ENCODE peak calls at places on chromosomes 7 and 10, in four cellular contexts. J is K562, V is HepG2, S is GM12878. X is an unnamed sample.

GRCh38 chr10:75191821-75192568 is 18.6 kb upstream of the VDAC2 start:
- DNase-seq in J (peak), V (peak), S (no peak), X (no peak)

GRCh38 chr10:66215005-66215404 is 710.8 kb upstream of the LRRTM3 start:
- DNase-seq in J (no peak), V (peak), S (no peak), X (peak)

GRCh38 chr10:114437456-114438292 is 33.4 kb upstream of the AFAP1L2 start:
- DNase-seq in J (peak), V (peak), S (no peak), X (no peak)

GRCh38 chr10:12784646-12785045 is 216.9 kb downstream of the CCDC3 start:
- DNase-seq in J (no peak), V (no peak), S (no peak), X (no peak)

GRCh38 chr10:44935201-44935960 is 24.2 kb upstream of the RASSF4 start:
- DNase-seq in J (no peak), V (peak), S (no peak), X (no peak)

GRCh38 chr7:945556-946255 is 8.8 kb downstream of the ADAP1 start:
- DNase-seq in J (no peak), V (no peak), S (no peak), X (peak)

GRCh38 chr10:51206471-51206870 is 132.2 kb downstream of the PRKG1 start:
- DNase-seq in J (no peak), V (no peak), S (no peak), X (no peak)

GRCh38 chr7:94908204-94909022 is 1.0 kb downstream of the PPP1R9A start:
- DNase-seq in J (no peak), V (peak), S (no peak), X (peak)

GRCh38 chr7:18166002-18166401 is 138.4 kb upstream of the PRPS1L1 start:
- DNase-seq in J (no peak), V (no peak), S (no peak), X (no peak)

GRCh38 chr7:105131033-105131656 is 117.1 kb downstream of the KMT2E start:
- DNase-seq in J (peak), V (no peak), S (peak), X (no peak)

GRCh38 chr10:22325272-22325947 is 4.5 kb downstream of the BMI1 start:
- DNase-seq in J (peak), V (peak), S (no peak), X (peak)

GRCh38 chr7:85564861-85565630 is 378.2 kb upstream of the SEMA3D start:
- DNase-seq in J (no peak), V (no peak), S (no peak), X (no peak)

GRCh38 chr7:73433924-73434700 is 534 bp downstream of the FZD9 start:
- DNase-seq in J (no peak), V (no peak), S (no peak), X (peak)

GRCh38 chr7:34497153-34497777 is 160.8 kb upstream of the NPSR1 start:
- DNase-seq in J (no peak), V (no peak), S (no peak), X (peak)

GRCh38 chr10:16717617-16718395 is 99.4 kb downstream of the RSU1 start:
- DNase-seq in J (no peak), V (no peak), S (no peak), X (no peak)

GRCh38 chr7:151403764-151404163 is 6.1 kb downstream of the WDR86 start:
- DNase-seq in J (no peak), V (no peak), S (no peak), X (no peak)

GRCh38 chr10:118291122-118291521 is 51.0 kb downstream of the FAM204A start:
- DNase-seq in J (no peak), V (no peak), S (no peak), X (no peak)

GRCh38 chr10:3708830-3709229 is 76.2 kb downstream of the KLF6 start:
- DNase-seq in J (no peak), V (no peak), S (no peak), X (no peak)

GRCh38 chr10:31419394-31420063 is 100.5 kb downstream of the ZEB1 start:
- DNase-seq in J (no peak), V (no peak), S (no peak), X (no peak)

GRCh38 chr10:96560970-96561887 is 25.6 kb downstream of the TM9SF3 start:
- DNase-seq in J (no peak), V (no peak), S (no peak), X (no peak)

GRCh38 chr7:3008386-3008785 is 35.3 kb downstream of the CARD11 start:
- DNase-seq in J (no peak), V (no peak), S (no peak), X (no peak)
- TF ChIP-seq TCF7 in J (no peak), V (no peak), S (no peak), X (no peak)

GRCh38 chr7:149310113-149310836 is 48.3 kb downstream of the ZNF783 start:
- DNase-seq in J (peak), V (peak), S (peak), X (no peak)

GRCh38 chr7:149304006-149304405 is 42.0 kb downstream of the ZNF783 start:
- DNase-seq in J (no peak), V (no peak), S (no peak), X (no peak)

GRCh38 chr7:149310990-149311573 is 49.1 kb downstream of the ZNF783 start:
- DNase-seq in J (peak), V (no peak), S (no peak), X (no peak)

GRCh38 chr7:149306854-149307253 is 44.9 kb downstream of the ZNF783 start:
- DNase-seq in J (no peak), V (no peak), S (no peak), X (no peak)

DNA sequence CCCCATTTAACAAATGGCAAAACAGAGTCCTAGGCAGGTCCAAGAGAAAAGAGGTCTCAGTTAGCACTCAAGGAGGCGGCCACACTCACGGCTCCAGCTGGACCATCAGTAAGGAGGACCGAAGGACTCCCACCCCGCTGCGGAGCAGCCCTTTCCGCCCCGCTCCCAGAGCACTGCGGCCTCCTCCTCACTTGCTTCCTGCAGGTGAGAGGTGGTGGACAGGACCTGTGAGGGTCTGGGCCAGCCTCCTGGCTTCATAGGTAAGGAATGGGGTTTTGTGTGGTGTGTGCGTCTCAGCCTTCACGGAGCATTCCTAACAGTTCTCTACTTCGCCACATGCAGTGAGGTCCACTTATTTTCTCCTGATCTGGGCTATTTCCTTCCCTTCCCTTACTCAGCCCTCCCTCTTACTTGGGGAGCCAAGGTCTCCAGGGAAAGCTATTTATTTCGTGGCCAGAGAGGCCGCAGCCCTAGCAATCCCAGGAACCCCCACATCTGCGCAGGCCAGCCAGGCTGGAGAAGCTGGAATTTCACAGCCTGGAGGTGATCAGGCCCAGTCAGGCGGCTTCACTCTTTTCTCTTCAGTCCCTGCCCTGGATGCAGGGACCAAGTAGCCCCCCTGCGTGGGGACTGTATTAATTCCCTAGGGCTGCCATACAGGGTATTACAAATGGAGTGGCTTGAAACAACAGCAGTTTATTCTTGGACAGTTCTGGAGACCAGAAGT is 45.9 kb downstream of the ZNF783 start:
- DNase-seq in J (no peak), V (no peak), S (no peak), X (no peak)
- TF ChIP-seq TCF7 in J (no peak), V (no peak), S (no peak), X (no peak)

GRCh38 chr10:69358148-69358795 is 58.4 kb downstream of the TACR2 start:
- DNase-seq in J (no peak), V (no peak), S (no peak), X (no peak)

GRCh38 chr10:69352569-69353264 is 64.0 kb downstream of the TACR2 start:
- DNase-seq in J (no peak), V (no peak), S (no peak), X (no peak)

GRCh38 chr10:69359089-69360025 is 57.4 kb downstream of the TACR2 start:
- DNase-seq in J (no peak), V (no peak), S (no peak), X (no peak)

GRCh38 chr10:69353981-69354635 is 62.6 kb downstream of the TACR2 start:
- DNase-seq in J (no peak), V (no peak), S (no peak), X (no peak)

GRCh38 chr10:69356187-69356586 is 60.5 kb downstream of the TACR2 start:
- DNase-seq in J (no peak), V (no peak), S (no peak), X (no peak)
- TF ChIP-seq TCF7 in J (no peak), V (no peak), S (no peak), X (no peak)

GRCh38 chr7:2759736-2760097 is 71.7 kb downstream of the AMZ1 start:
- DNase-seq in J (no peak), V (no peak), S (no peak), X (no peak)

GRCh38 chr7:2758673-2759603 is 70.9 kb downstream of the AMZ1 start:
- DNase-seq in J (no peak), V (no peak), S (peak), X (no peak)

GRCh38 chr7:2754912-2755311 is 66.9 kb downstream of the AMZ1 start:
- DNase-seq in J (no peak), V (no peak), S (no peak), X (no peak)

GRCh38 chr7:2757904-2758672 is 70.1 kb downstream of the AMZ1 start:
- DNase-seq in J (peak), V (peak), S (peak), X (no peak)

DNA sequence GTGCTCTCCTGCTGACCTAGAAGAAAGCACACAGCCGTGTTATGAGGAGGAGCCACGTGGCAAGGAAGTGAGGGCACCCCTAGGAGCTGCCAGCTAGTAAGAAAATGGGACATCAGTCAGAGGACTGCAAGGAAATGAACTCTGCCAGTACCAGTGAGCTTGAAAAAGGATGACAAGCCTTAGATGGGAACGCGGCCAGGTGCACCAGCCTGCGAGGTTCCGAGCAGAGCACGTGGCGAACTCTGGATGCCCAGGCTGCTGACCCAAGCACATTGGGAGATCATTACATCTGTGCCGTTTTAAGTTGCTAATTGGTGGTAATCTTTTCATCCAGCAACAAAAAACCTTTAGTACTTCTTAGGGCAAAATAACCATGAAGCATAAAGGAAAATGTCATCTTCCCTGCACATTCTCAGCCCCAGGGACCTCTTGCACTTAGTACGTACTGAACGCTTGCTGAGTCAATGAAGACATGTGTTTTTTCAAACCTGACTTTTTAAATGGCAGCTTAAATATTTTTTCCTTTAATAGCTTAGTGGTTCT is 69.4 kb downstream of the AMZ1 start:
- DNase-seq in J (no peak), V (no peak), S (no peak), X (no peak)
- TF ChIP-seq TCF7 in J (no peak), V (no peak), S (no peak), X (no peak)

DNA sequence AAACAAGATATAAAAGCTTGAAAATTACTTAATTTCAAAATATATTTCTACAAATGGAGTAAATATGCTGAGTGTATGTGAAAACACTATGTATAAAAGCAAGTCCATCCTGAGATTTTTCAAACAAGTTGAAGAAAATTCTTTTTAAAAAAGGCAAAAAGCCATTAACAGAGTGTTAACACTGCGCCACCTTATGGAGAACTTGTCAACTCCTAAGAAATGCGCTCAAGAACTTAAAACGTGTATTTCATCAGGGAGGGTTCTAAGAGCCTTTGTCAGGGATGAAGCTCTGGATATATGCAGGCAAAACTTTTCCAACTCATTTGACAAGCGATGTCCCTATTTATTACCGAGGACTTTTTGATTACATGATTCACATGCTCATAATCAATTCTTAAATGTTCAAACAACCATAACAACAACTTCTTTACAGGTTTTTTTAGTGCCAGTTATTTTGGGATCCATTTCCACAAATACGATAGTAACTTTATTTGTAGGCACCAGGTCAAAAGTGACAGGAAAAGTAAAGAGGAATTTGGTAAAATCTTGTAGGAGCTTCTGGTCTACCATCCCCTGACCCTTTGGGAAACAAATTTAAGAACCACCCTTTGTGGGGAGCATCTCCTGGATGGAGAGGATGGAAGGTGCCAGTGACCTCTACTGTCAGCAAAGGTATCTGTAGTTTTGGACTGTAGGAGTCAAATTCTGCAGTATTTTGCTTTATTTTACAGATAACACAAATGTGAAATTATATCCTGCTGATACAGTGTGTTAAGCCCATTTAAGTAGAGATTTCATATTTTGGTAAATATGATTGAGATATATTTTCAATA is 23.2 kb downstream of the CALCR start:
- DNase-seq in J (peak), V (peak), S (no peak), X (no peak)
- TF ChIP-seq TCF7 in J (no peak), V (no peak), S (no peak), X (no peak)

GRCh38 chr10:129365767-129366400 is 101.2 kb upstream of the MGMT start:
- DNase-seq in J (peak), V (no peak), S (no peak), X (peak)
- TF ChIP-seq TCF7 in J (no peak), V (no peak), S (no peak), X (no peak)

GRCh38 chr10:103495321-103495720 is 1.8 kb downstream of the NEURL1 start:
- DNase-seq in J (no peak), V (no peak), S (no peak), X (no peak)

GRCh38 chr10:103492655-103493261 is 747 bp upstream of the NEURL1 start:
- DNase-seq in J (no peak), V (no peak), S (no peak), X (no peak)

GRCh38 chr10:103491729-103492364 is 1.7 kb upstream of the NEURL1 start:
- DNase-seq in J (no peak), V (peak), S (no peak), X (no peak)

GRCh38 chr10:103493362-103493871 is at the start of gene NEURL1:
- DNase-seq in J (no peak), V (no peak), S (no peak), X (peak)

GRCh38 chr10:103493911-103494877 is 689 bp downstream of the NEURL1 start:
- DNase-seq in J (no peak), V (no peak), S (no peak), X (peak)
- TF ChIP-seq TCF7 in J (no peak), V (no peak), S (no peak), X (no peak)

GRCh38 chr10:17850526-17850925 is 41.4 kb downstream of the MRC1 start:
- DNase-seq in J (no peak), V (no peak), S (no peak), X (no peak)
- TF ChIP-seq TCF7 in J (no peak), V (no peak), S (no peak), X (no peak)